ENCODE peak calls at places on chromosomes 4 and X, in six cellular contexts. W is GM04504, M is GM04503, R is germinal center, L is posterior cingulate gyrus, X is frontal cortex. Q is an unnamed sample.

GRCh38 chr4:184978211-184978610 is 40.1 kb upstream of the HELT start:
- DNase-seq in W (no peak), M (no peak), R (no peak), L (no peak), X (no peak), Q (no peak)

GRCh38 chr4:77734928-77735327 is 84.2 kb downstream of the CNOT6L start:
- DNase-seq in W (peak), M (no peak), R (peak), L (no peak), X (no peak), Q (peak)

GRCh38 chr4:76782837-76783236 is 115.1 kb downstream of the SOWAHB start:
- DNase-seq in W (peak), M (peak), R (no peak), L (no peak), X (no peak), Q (peak)

GRCh38 chr4:111210576-111210975 is 587.7 kb upstream of the PITX2 start:
- DNase-seq in W (no peak), M (no peak), R (no peak), L (no peak), X (no peak), Q (no peak)

GRCh38 chrX:115940888-115941332 is 229.6 kb upstream of the AGTR2 start:
- DNase-seq in W (peak), M (peak), R (peak), L (peak), X (peak), Q (peak)

GRCh38 chr4:147530723-147531122 is 49.8 kb downstream of the EDNRA start:
- DNase-seq in W (no peak), M (no peak), R (no peak), L (no peak), X (no peak), Q (no peak)

GRCh38 chrX:130704053-130705038 is 198.7 kb downstream of the ENOX2 start:
- DNase-seq in W (no peak), M (no peak), R (no peak), L (no peak), X (no peak), Q (peak)

GRCh38 chr4:23728971-23729370 is 160.9 kb downstream of the PPARGC1A start:
- DNase-seq in W (no peak), M (no peak), R (no peak), L (no peak), X (no peak), Q (no peak)

GRCh38 chr4:23161787-23162186 is 469.1 kb downstream of the GBA3 start:
- DNase-seq in W (no peak), M (no peak), R (no peak), L (no peak), X (no peak), Q (no peak)

GRCh38 chr4:87011340-87012034 is 76.7 kb downstream of the AFF1 start:
- DNase-seq in W (peak), M (peak), R (no peak), L (no peak), X (no peak), Q (peak)

GRCh38 chr4:81019016-81019415 is 11.5 kb upstream of the BMP3 start:
- DNase-seq in W (no peak), M (no peak), R (no peak), L (no peak), X (no peak), Q (no peak)

GRCh38 chrX:40094041-40094899 is 3.5 kb downstream of the BCOR start:
- DNase-seq in W (no peak), M (no peak), R (no peak), L (no peak), X (no peak), Q (peak)

GRCh38 chr4:5798447-5798846 is 87.4 kb downstream of the EVC start:
- DNase-seq in W (no peak), M (no peak), R (no peak), L (no peak), X (no peak), Q (no peak)

GRCh38 chr4:67198757-67199156 is 346.5 kb downstream of the CENPC start:
- DNase-seq in W (no peak), M (no peak), R (no peak), L (no peak), X (no peak), Q (peak)

GRCh38 chr4:38275331-38275821 is 315.2 kb downstream of the PTTG2 start:
- DNase-seq in W (no peak), M (no peak), R (no peak), L (no peak), X (no peak), Q (peak)

GRCh38 chr4:54547299-54548097 is 110.3 kb upstream of the KIT start:
- DNase-seq in W (no peak), M (no peak), R (peak), L (no peak), X (no peak), Q (no peak)

Q was measured in astrocyte of the hippocampus.